ENCODE peak calls at places on chromosomes 3 and 15, in six cellular contexts. R is GM23338, P is hepatocyte, G is neural progenitor cell, C is GM23248, U is HCT116. L is an unnamed sample.

GRCh38 chr3:108404409-108404808 is 106.0 kb downstream of the MYH15 start:
- DNase-seq in R (no peak), P (no peak), G (peak; percentile 11), C (peak; percentile 28), U (no peak), L (no peak)

GRCh38 chr3:127822836-127823589 is 698 bp upstream of the MGLL start:
- DNase-seq in R (peak; percentile 30), P (peak; percentile 64), G (peak; percentile 66), C (peak; percentile 65), U (no peak), L (no peak)

GRCh38 chr15:75696854-75697259 is 15.8 kb downstream of the CSPG4 start:
- DNase-seq in R (no peak), P (no peak), G (no peak), C (no peak), U (no peak), L (no peak)

GRCh38 chr3:39401983-39402382 is 4.5 kb upstream of the RPSA start:
- DNase-seq in R (no peak), P (no peak), G (no peak), C (no peak), U (no peak), L (no peak)

GRCh38 chr3:152703245-152703900 is 131.6 kb upstream of the P2RY1 start:
- DNase-seq in R (no peak), P (no peak), G (no peak), C (peak; percentile 5), U (no peak), L (no peak)

GRCh38 chr3:180085122-180085710 is 48.5 kb upstream of the PEX5L start:
- DNase-seq in R (no peak), P (no peak), G (no peak), C (no peak), U (peak; percentile 4), L (peak; percentile 43)

GRCh38 chr3:13189639-13190375 is 116.6 kb upstream of the IQSEC1 start:
- DNase-seq in R (no peak), P (peak; percentile 57), G (no peak), C (peak; percentile 55), U (no peak), L (peak; percentile 20)

GRCh38 chr3:114144909-114145688 is 33.8 kb downstream of the DRD3 start:
- DNase-seq in R (no peak), P (no peak), G (no peak), C (peak; percentile 96), U (no peak), L (no peak)

GRCh38 chr15:45534821-45535220 is 12.3 kb upstream of the SLC30A4 start:
- DNase-seq in R (no peak), P (no peak), G (peak; percentile 40), C (no peak), U (no peak), L (no peak)

GRCh38 chr3:158458464-158458863 is 112.5 kb upstream of the MLF1 start:
- DNase-seq in R (no peak), P (no peak), G (no peak), C (no peak), U (no peak), L (no peak)

DNA sequence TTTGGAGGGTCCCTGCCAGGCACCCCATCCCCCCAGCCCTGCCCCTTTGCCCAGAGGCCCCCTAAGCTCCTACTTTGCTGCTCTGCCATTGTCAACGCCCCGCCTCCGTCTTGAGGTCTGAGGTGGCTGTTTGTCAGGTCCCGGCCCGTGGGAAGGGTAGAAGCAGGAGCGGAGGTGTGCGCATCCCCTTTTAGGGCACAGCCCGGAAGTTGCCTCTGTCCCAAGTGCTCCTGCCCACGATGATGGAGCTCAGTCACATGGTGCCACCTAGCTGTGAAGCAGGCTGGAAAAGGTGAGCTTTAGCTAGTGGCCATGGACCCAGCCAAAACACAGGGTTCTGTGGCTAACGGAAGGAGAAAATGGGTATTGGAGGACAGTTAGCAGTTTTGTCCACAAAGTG is 28.5 kb upstream of the LCTL start:
- DNase-seq in R (peak; percentile 34), P (no peak), G (no peak), C (no peak), U (no peak), L (peak; percentile 13)
- H2AFZ ChIP-seq in R (no peak overlapping the region), P (no peak overlapping the region), G (no peak overlapping the region), C (no peak overlapping the region), U (no peak overlapping the region), L (no peak overlapping the region)

GRCh38 chr3:42546691-42547213 is 35.0 kb downstream of the SEC22C start:
- DNase-seq in R (no peak), P (no peak), G (no peak), C (no peak), U (no peak), L (no peak)
- H3K4me1 ChIP-seq in R (no peaks in the 10 kb centered on the region), P (peaks cover 19% of the 10 kb centered on the region), G (no peaks in the 10 kb centered on the region), C (no peaks in the 10 kb centered on the region), U (no peaks in the 10 kb centered on the region), L (no peaks in the 10 kb centered on the region)

DNA sequence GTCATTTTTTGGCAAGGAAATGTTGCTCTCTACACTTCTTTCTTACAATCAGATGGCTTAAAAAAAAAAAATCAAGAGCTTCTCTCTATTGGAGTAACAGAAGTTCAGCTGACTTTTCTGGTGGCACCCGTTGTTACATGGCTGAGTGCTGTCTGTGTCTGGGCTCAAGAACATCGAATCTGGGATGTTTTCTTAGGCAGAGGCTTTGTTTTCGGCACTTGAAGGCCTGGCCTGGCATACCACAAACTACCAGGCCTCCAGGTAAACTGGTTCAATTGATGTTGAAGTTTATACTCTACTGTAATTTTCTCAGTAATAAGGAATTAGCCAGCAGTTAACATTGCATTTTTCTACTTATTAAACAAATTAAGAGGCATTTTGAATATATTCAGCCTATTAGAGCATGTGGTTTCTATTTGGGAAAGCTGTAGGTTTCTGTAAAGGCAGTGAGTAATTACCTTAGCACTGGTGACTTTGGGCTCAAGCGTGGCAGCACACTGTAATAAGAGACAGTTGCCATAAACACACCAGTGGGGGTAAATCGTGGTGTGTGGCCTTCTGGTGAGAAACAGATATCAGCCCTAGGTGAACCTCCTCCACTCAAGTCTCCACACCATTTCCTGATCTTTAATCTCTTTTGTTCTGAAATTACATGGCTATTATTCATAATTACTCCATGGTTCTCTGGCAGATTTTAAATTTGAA is 544.7 kb downstream of the MECOM start:
- DNase-seq in R (no peak), P (no peak), G (no peak), C (peak; percentile 49), U (no peak), L (no peak)
- TF ChIP-seq EZH2phosphoT487 in R (no peak), P (no peak), G (no peak), C (no peak), U (no peak), L (no peak)

DNA sequence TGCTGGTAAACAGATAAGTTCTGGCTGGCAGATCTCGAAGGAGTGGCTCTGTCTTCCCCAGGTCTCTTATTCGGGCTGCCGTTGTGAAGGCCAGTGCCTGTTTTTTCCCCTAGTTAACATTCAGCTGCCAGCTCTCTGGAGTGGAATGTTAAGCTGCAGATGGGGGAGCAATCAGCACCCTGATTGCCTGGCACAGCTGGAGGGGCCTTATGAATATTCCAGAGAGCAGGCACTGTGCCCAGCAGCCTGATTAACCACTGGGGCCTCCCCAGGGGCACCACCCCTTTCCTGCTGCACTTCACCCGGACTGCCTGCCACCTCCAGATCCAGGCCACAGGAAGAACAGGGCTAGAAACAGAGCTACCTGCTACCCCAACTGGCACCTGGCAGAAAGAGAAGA is 73.3 kb downstream of the CORO2B start:
- DNase-seq in R (no peak), P (no peak), G (peak; percentile 43), C (peak; percentile 57), U (no peak), L (no peak)
- H2AFZ ChIP-seq in R (no peak overlapping the region), P (no peak overlapping the region), G (no peak overlapping the region), C (no peak overlapping the region), U (no peak overlapping the region), L (no peak overlapping the region)

GRCh38 chr3:129440648-129441190 is 695 bp downstream of the IFT122 start:
- DNase-seq in R (no peak), P (no peak), G (no peak), C (no peak), U (no peak), L (no peak)
- H3K4me1 ChIP-seq in R (peaks cover 23% of the 10 kb centered on the region), P (peaks cover 13% of the 10 kb centered on the region), G (peaks cover 34% of the 10 kb centered on the region), C (peaks cover 64% of the 10 kb centered on the region), U (peaks cover 9% of the 10 kb centered on the region), L (peaks cover 46% of the 10 kb centered on the region)

GRCh38 chr15:66936864-66937245 is 128.5 kb upstream of the SMAD3 start:
- DNase-seq in R (no peak), P (no peak), G (no peak), C (peak; percentile 20), U (no peak), L (no peak)

GRCh38 chr15:66937588-66937987 is 127.8 kb upstream of the SMAD3 start:
- DNase-seq in R (no peak), P (no peak), G (no peak), C (no peak), U (no peak), L (no peak)

GRCh38 chr15:66939016-66939415 is 126.4 kb upstream of the SMAD3 start:
- DNase-seq in R (no peak), P (no peak), G (no peak), C (no peak), U (no peak), L (no peak)

GRCh38 chr15:66939451-66940023 is 125.9 kb upstream of the SMAD3 start:
- DNase-seq in R (no peak), P (no peak), G (no peak), C (no peak), U (no peak), L (peak; percentile 38)

DNA sequence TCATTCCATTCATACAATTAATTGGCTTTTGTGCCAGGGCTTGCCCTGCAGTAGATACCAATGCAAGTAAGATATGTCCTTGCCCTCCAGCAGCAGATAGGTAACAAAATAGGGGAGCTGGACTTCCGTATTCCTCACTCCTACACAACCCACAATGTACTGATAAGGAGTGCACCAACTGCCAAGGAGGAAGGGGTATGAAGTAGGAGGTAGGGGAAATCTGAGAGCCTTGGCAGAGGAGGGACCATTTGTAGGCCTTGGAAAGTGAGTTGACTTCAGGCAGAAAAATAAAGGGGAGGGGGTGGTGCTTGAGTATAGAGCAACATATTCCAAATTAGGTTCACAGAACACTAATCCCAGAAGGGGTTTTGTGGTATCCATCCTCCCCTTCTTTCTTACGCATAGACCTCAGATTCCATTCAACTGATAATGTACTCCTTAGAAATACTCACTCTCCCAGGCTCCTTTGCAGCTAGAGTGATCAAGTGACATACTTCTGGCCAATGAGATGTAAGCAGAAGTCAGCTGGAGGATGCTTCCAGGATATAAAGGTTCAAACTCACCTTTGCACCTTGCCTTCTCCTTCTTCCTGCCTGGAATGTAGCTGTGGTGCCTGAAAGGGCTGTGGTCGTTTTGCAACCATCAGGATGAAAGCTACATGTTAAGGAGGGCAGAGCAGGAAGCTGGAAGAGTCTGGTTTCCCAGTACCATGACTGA is 127.1 kb upstream of the SMAD3 start:
- DNase-seq in R (peak; percentile 20), P (no peak), G (no peak), C (no peak), U (no peak), L (no peak)
- TF ChIP-seq EZH2phosphoT487 in R (no peak), P (no peak), G (no peak), C (no peak), U (no peak), L (no peak)

L was measured in OCI-LY7.